ENCODE peak calls at places on chromosomes 11 and 22, in eight cellular contexts. J is aorta, C is left lung, S is lower lobe of right lung, W is body of pancreas, D is colonic mucosa, K is heart right ventricle, U is BE2C. Y is an unnamed sample.

GRCh38 chr22:19994851-19995610 is 21.6 kb downstream of the ARVCF start:
- DNase-seq in J (no peak), C (peak), S (no peak), W (no peak), D (no peak), K (no peak), U (peak), Y (no peak)

GRCh38 chr22:45925811-45926351 is 51.1 kb downstream of the WNT7B start:
- DNase-seq in J (no peak), C (no peak), S (no peak), W (no peak), D (no peak), K (no peak), U (no peak), Y (no peak)

GRCh38 chr11:64742087-64742939 is 1.6 kb downstream of the RASGRP2 start:
- DNase-seq in J (no peak), C (peak), S (no peak), W (no peak), D (no peak), K (no peak), U (no peak), Y (no peak)

GRCh38 chr11:132429685-132430084 is 1059.3 kb downstream of the NTM start:
- DNase-seq in J (no peak), C (no peak), S (no peak), W (no peak), D (no peak), K (no peak), U (no peak), Y (no peak)

GRCh38 chr11:18108254-18108653 is 2.4 kb upstream of the SAAL1 start:
- DNase-seq in J (no peak), C (no peak), S (no peak), W (no peak), D (no peak), K (no peak), U (no peak), Y (no peak)

GRCh38 chr11:128889657-128890213 is 1.4 kb upstream of the KCNJ5 start:
- DNase-seq in J (no peak), C (no peak), S (no peak), W (no peak), D (no peak), K (no peak), U (no peak), Y (no peak)

GRCh38 chr22:48780597-48781277 is 1046.9 kb downstream of the BRD1 start:
- DNase-seq in J (no peak), C (no peak), S (no peak), W (no peak), D (no peak), K (no peak), U (no peak), Y (no peak)

GRCh38 chr11:63602296-63602695 is 11.9 kb downstream of the PLAAT3 start:
- DNase-seq in J (no peak), C (no peak), S (no peak), W (no peak), D (no peak), K (no peak), U (no peak), Y (no peak)

GRCh38 chr22:49937758-49938564 is 19.5 kb downstream of the CRELD2 start:
- DNase-seq in J (no peak), C (no peak), S (no peak), W (peak), D (no peak), K (peak), U (no peak), Y (no peak)

GRCh38 chr11:848380-848931 is 5.8 kb downstream of the TSPAN4 start:
- DNase-seq in J (peak), C (peak), S (no peak), W (no peak), D (no peak), K (peak), U (peak), Y (peak)

GRCh38 chr11:8093931-8094575 is 13.0 kb downstream of the TUB start:
- DNase-seq in J (no peak), C (no peak), S (no peak), W (no peak), D (peak), K (no peak), U (no peak), Y (no peak)

GRCh38 chr11:71543866-71544265 is 4.4 kb upstream of the KRTAP5-9 start:
- DNase-seq in J (peak), C (no peak), S (no peak), W (peak), D (no peak), K (no peak), U (no peak), Y (no peak)

GRCh38 chr11:67465190-67465522 is 3.9 kb downstream of the TMEM134 start:
- DNase-seq in J (no peak), C (no peak), S (no peak), W (no peak), D (peak), K (no peak), U (no peak), Y (no peak)

GRCh38 chr22:35883028-35883620 is 145.5 kb downstream of the RBFOX2 start:
- DNase-seq in J (no peak), C (no peak), S (no peak), W (no peak), D (no peak), K (no peak), U (no peak), Y (no peak)

GRCh38 chr11:12149672-12150225 is 39.4 kb downstream of the MICAL2 start:
- DNase-seq in J (no peak), C (no peak), S (no peak), W (no peak), D (no peak), K (no peak), U (no peak), Y (no peak)

GRCh38 chr11:101915811-101916291 is 471 bp downstream of the ANGPTL5 start:
- DNase-seq in J (no peak), C (no peak), S (no peak), W (no peak), D (no peak), K (no peak), U (no peak), Y (no peak)

GRCh38 chr11:123586568-123586967 is 67.9 kb downstream of the SCN3B start:
- DNase-seq in J (no peak), C (no peak), S (no peak), W (no peak), D (no peak), K (no peak), U (no peak), Y (no peak)

GRCh38 chr11:32418836-32419235 is 16.5 kb downstream of the WT1 start:
- DNase-seq in J (no peak), C (no peak), S (no peak), W (no peak), D (no peak), K (no peak), U (no peak), Y (no peak)

GRCh38 chr11:113488931-113489351 is 13.7 kb upstream of the DRD2 start:
- DNase-seq in J (no peak), C (no peak), S (no peak), W (no peak), D (no peak), K (no peak), U (no peak), Y (no peak)

GRCh38 chr22:46894081-46894671 is 131.7 kb downstream of the TBC1D22A start:
- DNase-seq in J (no peak), C (peak), S (no peak), W (no peak), D (no peak), K (no peak), U (no peak), Y (no peak)

GRCh38 chr11:67820079-67820478 is 145.7 kb upstream of the ALDH3B2 start:
- DNase-seq in J (no peak), C (no peak), S (no peak), W (no peak), D (no peak), K (no peak), U (no peak), Y (no peak)

GRCh38 chr22:28012811-28013460 is 93.9 kb upstream of the PITPNB start:
- DNase-seq in J (peak), C (peak), S (peak), W (no peak), D (no peak), K (no peak), U (no peak), Y (no peak)

GRCh38 chr11:126231725-126232459 is 20.3 kb downstream of the FAM118B start:
- DNase-seq in J (no peak), C (no peak), S (no peak), W (no peak), D (no peak), K (no peak), U (no peak), Y (no peak)

GRCh38 chr11:27868226-27868625 is 168.0 kb upstream of the BDNF start:
- DNase-seq in J (no peak), C (no peak), S (no peak), W (no peak), D (no peak), K (no peak), U (no peak), Y (no peak)

GRCh38 chr22:30829901-30830550 is 135.4 kb downstream of the OSBP2 start:
- DNase-seq in J (no peak), C (no peak), S (no peak), W (no peak), D (no peak), K (no peak), U (no peak), Y (no peak)

GRCh38 chr11:112817376-112817775 is 143.8 kb upstream of the NCAM1 start:
- DNase-seq in J (no peak), C (no peak), S (no peak), W (no peak), D (no peak), K (no peak), U (no peak), Y (no peak)

GRCh38 chr11:120835601-120836228 is 188.2 kb upstream of the TBCEL start:
- DNase-seq in J (no peak), C (no peak), S (no peak), W (no peak), D (no peak), K (no peak), U (no peak), Y (no peak)

GRCh38 chr11:64611176-64611575 is 20.2 kb downstream of the SLC22A12 start:
- DNase-seq in J (no peak), C (peak), S (no peak), W (no peak), D (no peak), K (peak), U (no peak), Y (no peak)

DNA sequence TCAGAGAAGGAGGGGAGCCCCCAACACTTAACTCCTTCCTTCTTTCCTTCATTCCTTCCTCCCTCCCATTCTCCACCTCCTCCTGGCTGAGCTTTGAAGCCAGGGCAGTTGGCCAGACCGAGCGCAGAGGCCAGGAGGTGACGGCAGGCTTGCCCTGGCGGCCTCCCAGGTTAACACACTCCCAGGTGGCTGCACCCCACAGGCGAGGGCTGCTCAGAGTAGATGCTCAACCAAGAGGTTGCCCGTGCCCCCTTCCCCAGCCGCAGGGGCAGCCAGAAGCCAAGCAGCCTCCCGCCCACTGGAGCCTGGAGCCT is 6.3 kb upstream of the CDKN1C start:
- DNase-seq in J (no peak), C (no peak), S (peak), W (peak), D (peak), K (peak), U (no peak), Y (peak)
- H3K4me3 ChIP-seq in J (no peak), C (peak), S (peak), W (no peak), D (peak), K (peak), U (no peak), Y (peak)

GRCh38 chr11:75307058-75307457 is 44.4 kb downstream of the ARRB1 start:
- DNase-seq in J (no peak), C (no peak), S (no peak), W (no peak), D (no peak), K (no peak), U (no peak), Y (no peak)
- H3K4me3 ChIP-seq in J (no peak), C (no peak), S (no peak), W (no peak), D (no peak), K (no peak), U (no peak), Y (no peak)

GRCh38 chr11:134410766-134411165 is 1.3 kb downstream of the B3GAT1 start:
- DNase-seq in J (peak), C (no peak), S (no peak), W (no peak), D (no peak), K (no peak), U (no peak), Y (no peak)

GRCh38 chr11:134414036-134414731 is 2.1 kb upstream of the B3GAT1 start:
- DNase-seq in J (peak), C (no peak), S (no peak), W (no peak), D (no peak), K (no peak), U (peak), Y (no peak)

GRCh38 chr11:134411887-134412507 is at the start of gene B3GAT1:
- DNase-seq in J (no peak), C (no peak), S (no peak), W (no peak), D (no peak), K (no peak), U (no peak), Y (no peak)

GRCh38 chr11:134413334-134414035 is 1.4 kb upstream of the B3GAT1 start:
- DNase-seq in J (peak), C (no peak), S (no peak), W (no peak), D (no peak), K (no peak), U (no peak), Y (no peak)

DNA sequence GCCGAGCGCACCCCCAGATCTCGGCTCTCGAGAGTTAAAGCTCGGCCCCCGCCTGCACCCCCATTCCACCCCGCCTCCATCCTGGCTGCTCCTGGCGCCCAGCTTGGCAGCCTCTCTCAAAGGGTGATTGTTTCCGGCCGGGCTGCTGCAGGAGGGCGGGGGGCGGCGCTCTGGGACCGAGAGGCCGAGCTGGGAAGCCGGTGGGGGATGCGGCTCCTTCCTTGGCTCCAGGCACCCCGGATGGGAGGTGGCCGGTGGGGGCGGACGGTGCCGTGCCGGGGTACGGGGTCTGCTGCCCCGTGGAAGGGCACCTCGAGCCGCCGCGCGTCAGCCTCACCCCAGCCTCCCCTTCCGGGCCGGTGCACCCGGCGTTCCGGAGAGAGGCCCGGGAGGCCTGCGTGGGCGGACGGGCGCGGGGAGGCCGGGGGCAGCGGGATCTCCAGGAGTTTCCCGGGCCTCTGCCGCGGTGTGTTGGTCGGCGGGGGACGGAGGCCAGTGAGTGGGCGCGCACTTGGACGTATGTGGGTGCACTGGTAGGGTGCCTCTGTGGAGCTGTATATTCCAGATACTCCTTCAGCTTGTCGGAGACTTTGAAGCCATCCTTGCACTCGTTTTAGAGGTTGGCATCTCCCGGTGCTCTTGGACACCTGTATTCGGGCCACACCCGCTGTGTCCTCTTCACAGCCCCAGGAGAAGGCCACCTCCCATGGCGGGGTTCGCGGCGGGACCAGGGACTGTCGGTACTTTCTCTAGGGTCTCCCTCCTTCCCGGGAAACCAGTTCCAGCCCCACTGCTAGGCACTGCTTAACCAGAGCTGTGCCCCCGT is 679 bp upstream of the B3GAT1 start:
- DNase-seq in J (peak), C (no peak), S (no peak), W (no peak), D (no peak), K (no peak), U (peak), Y (no peak)
- H3K4me3 ChIP-seq in J (peak), C (peak), S (peak), W (peak), D (no peak), K (peak), U (peak), Y (peak)

GRCh38 chr22:38311331-38311635 is 6.0 kb downstream of the CSNK1E start:
- DNase-seq in J (no peak), C (no peak), S (no peak), W (no peak), D (no peak), K (no peak), U (no peak), Y (no peak)

GRCh38 chr22:38308791-38309498 is 8.3 kb downstream of the CSNK1E start:
- DNase-seq in J (no peak), C (no peak), S (no peak), W (no peak), D (no peak), K (no peak), U (no peak), Y (no peak)

GRCh38 chr22:38309614-38310517 is 7.4 kb downstream of the CSNK1E start:
- DNase-seq in J (no peak), C (no peak), S (no peak), W (no peak), D (no peak), K (peak), U (no peak), Y (peak)

GRCh38 chr22:38312261-38312800 is 4.9 kb downstream of the CSNK1E start:
- DNase-seq in J (no peak), C (no peak), S (no peak), W (no peak), D (no peak), K (no peak), U (no peak), Y (peak)

DNA sequence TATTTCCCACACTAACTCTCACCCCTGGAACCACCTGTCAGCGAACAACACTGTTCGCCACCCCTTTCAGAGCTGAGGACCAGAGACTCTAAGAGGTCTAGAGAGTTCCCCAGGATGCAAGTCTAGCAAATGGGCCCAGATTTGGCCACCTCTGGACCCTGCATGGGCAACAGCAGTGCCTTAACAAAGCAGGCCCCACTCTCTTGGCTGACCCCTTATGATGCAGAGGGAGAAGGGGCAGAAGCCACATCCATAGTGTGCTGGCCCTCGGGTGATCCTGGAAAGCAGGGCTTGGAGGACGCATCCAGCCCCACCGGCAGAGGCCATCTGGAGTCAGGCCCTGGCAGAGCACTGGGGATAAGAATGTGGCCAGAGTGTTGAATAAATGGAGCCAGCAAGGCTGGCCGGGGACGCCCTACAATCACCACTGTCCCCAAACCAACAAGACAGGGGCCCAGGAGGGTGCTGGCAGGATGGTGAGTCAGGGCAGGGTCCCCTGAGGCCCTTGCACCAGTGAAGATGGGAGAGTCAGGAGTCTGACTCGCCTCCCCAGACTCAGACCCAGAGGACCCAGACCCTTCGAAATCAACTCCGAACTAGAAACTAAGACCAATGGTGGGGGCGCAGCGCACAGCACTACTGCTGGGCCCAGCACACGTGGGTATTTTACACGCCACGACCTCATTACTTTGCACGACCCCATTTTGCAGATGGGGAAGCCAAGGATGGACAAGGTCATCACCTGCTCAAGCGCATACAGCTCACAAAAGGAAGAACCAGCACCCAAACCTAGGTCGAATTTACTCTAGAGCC is 6.5 kb downstream of the CSNK1E start:
- DNase-seq in J (no peak), C (no peak), S (no peak), W (no peak), D (no peak), K (peak), U (peak), Y (no peak)
- H3K4me3 ChIP-seq in J (no peak), C (no peak), S (no peak), W (no peak), D (no peak), K (no peak), U (no peak), Y (no peak)

GRCh38 chr11:69643646-69644045 is 2.7 kb downstream of the CCND1 start:
- DNase-seq in J (peak), C (no peak), S (no peak), W (no peak), D (no peak), K (no peak), U (no peak), Y (no peak)
- H3K4me3 ChIP-seq in J (no peak), C (peak), S (peak), W (no peak), D (peak), K (peak), U (peak), Y (peak)

DNA sequence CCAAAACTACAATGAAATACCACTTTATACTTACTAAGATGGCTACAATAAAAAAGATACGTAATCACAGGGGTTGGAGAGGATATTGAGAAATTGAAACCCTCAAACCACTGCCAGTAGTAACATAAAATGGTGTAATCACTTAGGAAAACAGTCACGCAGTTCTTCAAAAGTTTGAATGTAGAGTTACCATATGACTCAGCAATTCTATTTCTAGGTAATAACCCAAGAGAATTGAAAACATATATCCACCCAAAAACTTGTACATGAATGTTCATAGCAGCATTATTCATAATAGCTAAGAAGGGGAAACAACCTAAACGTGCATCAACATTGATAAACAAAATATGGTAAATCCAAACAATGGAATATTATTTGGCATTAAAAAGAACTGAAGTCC is 24.4 kb upstream of the PSMA1 start:
- DNase-seq in J (no peak), C (no peak), S (no peak), W (no peak), D (no peak), K (no peak), U (no peak), Y (no peak)
- H3K4me3 ChIP-seq in J (no peak), C (no peak), S (no peak), W (no peak), D (no peak), K (no peak), U (no peak), Y (no peak)

GRCh38 chr22:39236321-39237275 is 8.2 kb downstream of the PDGFB start:
- DNase-seq in J (no peak), C (no peak), S (peak), W (peak), D (peak), K (peak), U (no peak), Y (no peak)
- H3K4me3 ChIP-seq in J (no peak), C (no peak), S (peak), W (no peak), D (no peak), K (peak), U (no peak), Y (no peak)